ENCODE peak calls at places on chromosome 1, in four cellular contexts. One of them, this sample, is unnamed.

GRCh38 chr1:62288224-62288623 is 31.0 kb downstream of the KANK4 start:
- DNase-seq in NCI-H1105: no peak
- DNase-seq in NAMALWA: no peak
- DNase-seq in iPS-NIHi11: no peak
- DNase-seq in this sample: no peak

GRCh38 chr1:6275826-6276764 is 15.2 kb upstream of the GPR153 start:
- DNase-seq in NCI-H1105: no peak
- DNase-seq in NAMALWA: no peak
- DNase-seq in iPS-NIHi11: peak
- DNase-seq in this sample: peak

GRCh38 chr1:74222701-74223100 is 12.5 kb upstream of the TNNI3K start:
- DNase-seq in NCI-H1105: no peak
- DNase-seq in NAMALWA: no peak
- DNase-seq in iPS-NIHi11: no peak
- DNase-seq in this sample: no peak

GRCh38 chr1:226722901-226723639 is 16.0 kb downstream of the ITPKB start:
- DNase-seq in NCI-H1105: no peak
- DNase-seq in NAMALWA: no peak
- DNase-seq in iPS-NIHi11: no peak
- DNase-seq in this sample: no peak

GRCh38 chr1:161357073-161357472 is 10.6 kb downstream of the CFAP126 start:
- DNase-seq in NCI-H1105: no peak
- DNase-seq in NAMALWA: no peak
- DNase-seq in iPS-NIHi11: no peak
- DNase-seq in this sample: no peak

GRCh38 chr1:39936724-39937491 is 18.0 kb upstream of the MFSD2A start:
- DNase-seq in NCI-H1105: no peak
- DNase-seq in NAMALWA: no peak
- DNase-seq in iPS-NIHi11: no peak
- DNase-seq in this sample: no peak

GRCh38 chr1:206469933-206470691 is at the start of gene IKBKE:
- DNase-seq in NCI-H1105: no peak
- DNase-seq in NAMALWA: peak
- DNase-seq in iPS-NIHi11: peak
- DNase-seq in this sample: peak

GRCh38 chr1:152252157-152252556 is 28.2 kb upstream of the HRNR start:
- DNase-seq in NCI-H1105: no peak
- DNase-seq in NAMALWA: no peak
- DNase-seq in iPS-NIHi11: no peak
- DNase-seq in this sample: no peak

GRCh38 chr1:227887697-227888403 is 59.9 kb downstream of the WNT9A start:
- DNase-seq in NCI-H1105: no peak
- DNase-seq in NAMALWA: no peak
- DNase-seq in iPS-NIHi11: peak
- DNase-seq in this sample: peak

GRCh38 chr1:84772428-84772943 is 82.2 kb upstream of the SSX2IP start:
- DNase-seq in NCI-H1105: peak
- DNase-seq in NAMALWA: peak
- DNase-seq in iPS-NIHi11: peak
- DNase-seq in this sample: peak

GRCh38 chr1:11598461-11598860 is 55.8 kb downstream of the FBXO2 start:
- DNase-seq in NCI-H1105: no peak
- DNase-seq in NAMALWA: no peak
- DNase-seq in iPS-NIHi11: no peak
- DNase-seq in this sample: no peak

GRCh38 chr1:4675454-4676186 is 21.2 kb downstream of the AJAP1 start:
- DNase-seq in NCI-H1105: no peak
- DNase-seq in NAMALWA: no peak
- DNase-seq in iPS-NIHi11: no peak
- DNase-seq in this sample: no peak

GRCh38 chr1:93878501-93878888 is 511 bp downstream of the DNTTIP2 start:
- DNase-seq in NCI-H1105: no peak
- DNase-seq in NAMALWA: peak
- DNase-seq in iPS-NIHi11: peak
- DNase-seq in this sample: peak

GRCh38 chr1:243798726-243799125 is 51.3 kb downstream of the AKT3 start:
- DNase-seq in NCI-H1105: no peak
- DNase-seq in NAMALWA: no peak
- DNase-seq in iPS-NIHi11: no peak
- DNase-seq in this sample: no peak

This sample was measured in left kidney.